ENCODE peak calls at places on chromosome 7, in four cellular contexts. K is CD8-positive, alpha-beta memory T cell; H is neural progenitor cell; X is NT2/D1. A is an unnamed sample. For H3K4me1, the result is how much of the 10 kb centered on the place peaks cover.

GRCh38 chr7:26954929-26955328 is 90.5 kb upstream of the SKAP2 start:
- DNase-seq in K (no peak), H (no peak), X (no peak), A (no peak)

GRCh38 chr7:5477723-5478531 is 54.3 kb upstream of the TNRC18 start:
- DNase-seq in K (no peak), H (peak), X (peak), A (no peak)

GRCh38 chr7:22361320-22361719 is 4.4 kb upstream of the RAPGEF5 start:
- DNase-seq in K (no peak), H (no peak), X (no peak), A (no peak)

GRCh38 chr7:69947998-69948397 is 349.7 kb downstream of the AUTS2 start:
- DNase-seq in H (no peak), X (no peak), K (no peak), A (no peak)

GRCh38 chr7:24510781-24511180 is 62.5 kb upstream of the PALS2 start:
- DNase-seq in X (no peak), H (no peak), K (no peak), A (no peak)

GRCh38 chr7:93245525-93246432 is 13.6 kb downstream of the VPS50 start:
- DNase-seq in K (no peak), H (peak), X (no peak), A (no peak)

GRCh38 chr7:31935115-31935514 is 135.1 kb downstream of the PDE1C start:
- DNase-seq in H (no peak), X (peak), K (no peak), A (no peak)

GRCh38 chr7:36264917-36265292 is 111.9 kb downstream of the EEPD1 start:
- DNase-seq in H (no peak), K (no peak), X (no peak), A (no peak)

GRCh38 chr7:128030999-128031681 is at the start of gene LRRC4:
- DNase-seq in H (peak), X (no peak), K (no peak), A (no peak)

GRCh38 chr7:5557920-5558401 is 134.3 kb upstream of the TNRC18 start:
- DNase-seq in H (no peak), X (no peak), K (no peak), A (peak)

GRCh38 chr7:29478687-29479086 is 84.9 kb upstream of the PRR15 start:
- DNase-seq in K (no peak), X (no peak), H (no peak), A (no peak)
- H3K4me1 ChIP-seq in K (under half), X (under half), H (under half), A (under half)

GRCh38 chr7:90945104-90945752 is 319.0 kb upstream of the FZD1 start:
- DNase-seq in H (no peak), K (no peak), X (no peak), A (no peak)
- H3K4me3 ChIP-seq in H (no peak), K (no peak), X (no peak), A (no peak)

GRCh38 chr7:55178863-55179773 is 160.3 kb downstream of the EGFR start:
- DNase-seq in H (no peak), K (no peak), X (no peak), A (no peak)
- H3K4me1 ChIP-seq in H (under half), K (under half), X (under half), A (under half)

DNA sequence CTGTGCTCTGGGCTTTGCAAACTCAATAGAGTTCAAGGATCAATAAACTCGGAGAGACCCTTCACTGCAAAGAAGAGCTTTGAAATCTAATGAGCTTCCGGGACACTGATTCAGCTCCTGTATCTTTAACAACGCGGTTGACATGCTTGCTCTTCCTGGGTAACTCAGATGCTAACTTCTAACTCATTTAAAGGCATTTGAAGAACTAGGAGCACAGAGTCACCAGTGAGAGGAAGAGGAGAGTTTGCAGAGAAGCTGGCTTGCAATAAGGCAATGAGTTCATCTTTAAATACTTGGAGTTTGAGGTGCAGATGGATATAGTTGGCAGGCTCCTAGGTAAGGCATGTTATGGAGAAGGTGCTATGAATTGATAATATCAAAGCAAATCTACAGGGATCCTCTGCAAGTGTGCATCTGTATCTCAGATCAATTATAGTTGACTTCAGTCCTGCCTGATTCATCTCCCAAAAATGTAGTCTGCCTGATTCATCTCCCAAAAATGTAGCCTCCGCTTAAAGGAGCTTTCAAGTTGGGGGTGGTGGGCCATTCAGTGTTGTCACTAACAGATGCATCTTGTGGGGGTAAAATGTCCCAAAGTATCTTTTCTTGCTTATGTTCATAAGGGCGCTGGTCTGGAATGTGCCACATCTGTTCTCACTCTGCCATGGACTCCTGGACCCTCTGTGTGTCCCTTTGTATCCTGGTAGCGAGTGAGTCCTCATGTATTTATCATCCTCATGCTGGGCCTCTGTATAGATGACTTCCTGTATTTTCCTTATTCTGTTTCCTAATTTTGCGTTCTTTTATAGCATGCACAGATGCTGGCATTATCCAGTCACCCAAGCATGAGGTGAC is 182.6 kb upstream of the PRSS58 start:
- DNase-seq in K (no peak), H (no peak), X (peak), A (no peak)
- H3K4me3 ChIP-seq in K (no peak), H (no peak), X (no peak), A (no peak)

GRCh38 chr7:131013716-131014115 is 279.7 kb upstream of the KLF14 start:
- DNase-seq in K (no peak), H (no peak), X (no peak), A (no peak)

GRCh38 chr7:131010714-131011436 is 276.9 kb upstream of the KLF14 start:
- DNase-seq in X (no peak), K (no peak), H (no peak), A (no peak)

GRCh38 chr7:131011976-131012375 is 278.0 kb upstream of the KLF14 start:
- DNase-seq in K (no peak), X (no peak), H (no peak), A (no peak)

GRCh38 chr7:131011437-131011752 is 277.4 kb upstream of the KLF14 start:
- DNase-seq in K (no peak), X (no peak), H (no peak), A (no peak)

GRCh38 chr7:131012477-131013031 is 278.5 kb upstream of the KLF14 start:
- DNase-seq in X (no peak), K (no peak), H (no peak), A (no peak)
- H3K4me1 ChIP-seq in X (under half), K (half or more), H (under half), A (under half)

A was measured in right atrium auricular region.